ENCODE peak calls at places on chromosomes 12 and 14, in ten cellular contexts. T, J, W, G, F, X, D, M, P and N are unnamed samples.
A peak's percentile ranks its signal among the peaks of the same experiment; 100 is the strongest.

GRCh38 chr12:52354197-52354596 is 13.1 kb downstream of the KRT85 start:
- DNase-seq in T (no peak), J (no peak), W (no peak), G (no peak), F (no peak), X (no peak), D (no peak), M (no peak), P (no peak), N (no peak)

GRCh38 chr14:31252865-31253264 is 45.3 kb upstream of the HECTD1 start:
- DNase-seq in T (no peak), J (no peak), W (no peak), G (no peak), F (no peak), X (no peak), D (no peak), M (no peak), P (no peak), N (no peak)

GRCh38 chr12:12922191-12922616 is 29.8 kb downstream of the GPRC5D start:
- DNase-seq in T (no peak), J (no peak), W (peak; percentile 56), G (peak; percentile 56), F (peak; percentile 91), X (no peak), D (no peak), M (no peak), P (peak; percentile 17), N (no peak)

GRCh38 chr14:61512508-61512907 is 182.8 kb upstream of the HIF1A start:
- DNase-seq in T (no peak), J (no peak), W (no peak), G (no peak), F (peak; percentile 63), X (no peak), D (no peak), M (no peak), P (no peak), N (no peak)

GRCh38 chr12:57553343-57554202 is 3.7 kb downstream of the KIF5A start:
- DNase-seq in T (no peak), J (no peak), W (no peak), G (no peak), F (no peak), X (no peak), D (no peak), M (no peak), P (no peak), N (peak; percentile 84)

GRCh38 chr14:102171173-102172020 is 31.7 kb downstream of the WDR20 start:
- DNase-seq in T (no peak), J (no peak), W (no peak), G (no peak), F (no peak), X (no peak), D (no peak), M (no peak), P (no peak), N (no peak)

GRCh38 chr12:79688376-79689040 is 2.3 kb downstream of the PAWR start:
- DNase-seq in T (no peak), J (peak; percentile 39), W (no peak), G (no peak), F (no peak), X (no peak), D (no peak), M (no peak), P (no peak), N (no peak)

GRCh38 chr14:101546706-101547105 is 14.6 kb upstream of the DIO3 start:
- DNase-seq in T (no peak), J (no peak), W (no peak), G (no peak), F (no peak), X (no peak), D (no peak), M (no peak), P (no peak), N (no peak)

GRCh38 chr14:22096511-22096890 is 422.9 kb upstream of the OR4E1 start:
- DNase-seq in T (no peak), J (no peak), W (no peak), G (no peak), F (no peak), X (no peak), D (no peak), M (no peak), P (no peak), N (no peak)

GRCh38 chr14:22097072-22097471 is 423.5 kb upstream of the OR4E1 start:
- DNase-seq in T (no peak), J (no peak), W (peak; percentile 37), G (no peak), F (no peak), X (no peak), D (no peak), M (no peak), P (no peak), N (no peak)

GRCh38 chr14:22097606-22098292 is 424.1 kb upstream of the OR4E1 start:
- DNase-seq in T (no peak), J (no peak), W (no peak), G (no peak), F (no peak), X (no peak), D (no peak), M (no peak), P (no peak), N (no peak)

GRCh38 chr14:22098435-22098834 is 424.8 kb upstream of the OR4E1 start:
- DNase-seq in T (no peak), J (no peak), W (no peak), G (no peak), F (no peak), X (no peak), D (no peak), M (no peak), P (no peak), N (no peak)

DNA sequence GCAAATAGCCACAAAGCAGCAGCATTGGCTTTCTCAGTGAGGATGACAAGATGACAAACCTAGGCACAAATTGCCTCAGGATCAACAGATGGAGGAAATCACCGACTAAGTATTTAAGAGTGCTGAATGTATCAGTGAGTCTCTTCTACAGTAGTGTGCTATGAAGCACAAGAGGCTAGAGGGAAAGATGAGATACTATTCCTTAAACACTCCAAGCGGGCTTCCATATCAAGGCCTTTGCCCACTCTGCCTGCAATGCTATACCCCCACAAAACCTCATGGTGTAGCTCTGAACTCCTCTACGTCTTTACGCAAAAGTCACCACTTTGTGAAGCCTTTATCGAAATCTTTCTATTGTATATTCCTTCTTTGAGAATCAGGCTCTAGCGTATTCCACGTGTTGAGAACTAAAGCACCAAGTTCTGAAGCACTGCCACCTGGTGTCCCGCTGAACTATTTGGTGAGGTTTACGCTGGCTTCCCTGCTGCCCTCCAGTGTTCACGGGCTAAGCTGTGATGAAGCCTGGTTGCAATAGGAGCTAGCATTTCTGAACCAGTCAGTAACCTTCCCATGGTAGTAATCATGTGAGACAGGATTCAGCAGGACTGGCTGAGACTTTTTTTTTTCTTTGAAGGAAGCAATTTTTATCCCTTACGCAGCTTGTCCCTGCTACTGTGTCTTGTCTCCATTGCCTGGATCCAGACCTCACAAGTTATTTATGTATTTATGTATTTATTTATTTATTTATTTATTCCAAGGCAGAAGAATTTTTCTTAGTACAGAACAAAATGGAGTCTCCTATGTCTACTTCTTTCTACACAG is 426.5 kb upstream of the OR4E1 start:
- DNase-seq in T (no peak), J (peak; percentile 51), W (peak; percentile 76), G (peak; percentile 81), F (peak; percentile 46), X (peak; percentile 58), D (no peak), M (peak; percentile 38), P (peak; percentile 92), N (peak; percentile 54)
- TF ChIP-seq CTCF in T (peak; percentile 74), J (peak; percentile 67), W (peak; percentile 46), G (peak; percentile 55), F (peak; percentile 42), X (peak; percentile 59), D (peak; percentile 62), M (peak; percentile 60), P (peak; percentile 90), N (no peak)

DNA sequence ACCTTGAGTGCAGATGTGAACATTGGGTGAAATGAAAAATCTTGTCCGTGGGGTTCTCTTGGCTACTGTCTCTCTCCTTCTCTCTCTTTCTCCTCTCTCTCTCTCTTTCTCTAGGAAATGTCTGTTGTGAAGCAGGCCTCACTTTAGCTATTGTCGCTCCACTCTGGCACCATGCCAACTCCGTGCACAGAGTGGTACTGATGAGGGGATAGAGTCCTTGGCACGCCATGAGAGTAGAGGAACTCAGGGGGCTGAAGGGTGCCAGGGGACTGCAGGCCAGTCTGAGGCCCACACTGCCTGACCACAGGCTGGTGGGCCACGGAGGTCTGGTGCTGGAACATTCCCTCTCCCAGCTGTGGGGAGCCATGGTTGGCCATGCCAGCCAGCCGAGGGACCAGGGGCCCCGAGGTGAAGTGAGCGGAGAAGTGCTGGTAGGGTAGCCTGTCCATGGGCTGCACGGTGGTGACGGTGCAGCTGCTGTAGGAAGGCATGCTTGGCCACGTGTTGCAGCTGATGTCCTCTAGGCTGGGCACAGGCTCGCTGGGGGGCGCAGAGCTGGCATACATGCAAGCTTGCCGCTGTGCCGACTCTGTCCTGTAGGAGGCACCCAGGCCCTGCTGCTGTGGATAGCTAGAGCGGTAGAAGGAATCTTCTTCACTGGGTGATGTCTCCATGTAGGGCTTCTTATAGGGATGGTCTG is 50.4 kb downstream of the TBX5 start:
- DNase-seq in T (no peak), J (no peak), W (no peak), G (peak; percentile 58), F (peak; percentile 15), X (no peak), D (no peak), M (peak; percentile 33), P (peak; percentile 82), N (no peak)
- TF ChIP-seq CTCF in T (no peak), J (no peak), W (no peak), G (no peak), F (peak; percentile 19), X (no peak), D (peak; percentile 9), M (peak; percentile 42), P (peak; percentile 88), N (no peak)

GRCh38 chr14:63362305-63362914 is 43.7 kb upstream of the GPHB5 start:
- DNase-seq in T (no peak), J (no peak), W (no peak), G (no peak), F (no peak), X (no peak), D (no peak), M (no peak), P (no peak), N (no peak)

GRCh38 chr14:63361790-63362189 is 43.1 kb upstream of the GPHB5 start:
- DNase-seq in T (no peak), J (no peak), W (no peak), G (no peak), F (no peak), X (no peak), D (no peak), M (no peak), P (no peak), N (no peak)

GRCh38 chr14:63357841-63358240 is 39.1 kb upstream of the GPHB5 start:
- DNase-seq in T (no peak), J (no peak), W (no peak), G (no peak), F (no peak), X (no peak), D (no peak), M (no peak), P (no peak), N (no peak)
- TF ChIP-seq CTCF in T (no peak), J (no peak), W (no peak), G (no peak), F (no peak), X (no peak), D (no peak), M (no peak), P (no peak), N (no peak)

GRCh38 chr14:70254476-70254961 is 65.8 kb upstream of the SLC8A3 start:
- DNase-seq in T (peak; percentile 77), J (peak; percentile 12), W (no peak), G (peak; percentile 56), F (peak; percentile 43), X (peak; percentile 86), D (peak; percentile 78), M (peak; percentile 32), P (peak; percentile 59), N (peak; percentile 52)

GRCh38 chr14:70259420-70259819 is 70.7 kb upstream of the SLC8A3 start:
- DNase-seq in T (no peak), J (no peak), W (no peak), G (no peak), F (no peak), X (no peak), D (no peak), M (no peak), P (no peak), N (no peak)

DNA sequence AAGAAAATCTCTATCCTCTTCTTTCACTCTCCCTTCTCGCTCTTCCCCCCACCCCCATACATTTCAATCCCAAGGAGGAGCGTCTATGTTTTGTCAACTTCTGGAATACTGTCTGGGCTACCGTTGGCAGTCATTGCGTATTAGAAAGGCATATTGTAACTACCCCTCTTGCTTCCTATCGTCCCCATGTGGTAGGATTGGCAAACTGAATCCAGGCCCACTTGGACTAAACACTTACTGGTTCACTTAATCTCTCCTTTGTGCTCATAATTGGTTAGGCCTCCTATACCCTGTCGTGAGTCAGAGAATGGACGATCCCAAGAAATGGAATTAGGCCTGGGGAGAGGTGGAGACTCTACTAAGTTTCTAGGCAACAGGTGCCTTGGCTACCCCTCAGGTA is 68.8 kb upstream of the SLC8A3 start:
- DNase-seq in T (no peak), J (no peak), W (no peak), G (peak; percentile 44), F (no peak), X (no peak), D (no peak), M (no peak), P (peak; percentile 72), N (no peak)
- TF ChIP-seq CTCF in T (peak; percentile 53), J (peak; percentile 13), W (no peak), G (peak; percentile 28), F (no peak), X (no peak), D (peak; percentile 14), M (no peak), P (peak; percentile 85), N (peak; percentile 15)